ENCODE peak calls at places on chromosomes 6 and 20, in five cellular contexts. O is HepG2, Q is IMR-90, I is K562, Y is H1. Z is an unnamed sample.

GRCh38 chr6:41878246-41878645 is 16.9 kb downstream of the USP49 start:
- DNase-seq in O (no peak), Q (peak; percentile 68), I (no peak), Y (no peak), Z (no peak)

GRCh38 chr6:31042801-31043200 is 32.5 kb downstream of the MUC22 start:
- DNase-seq in O (peak; percentile 56), Q (peak; percentile 50), I (peak; percentile 54), Y (peak; percentile 60), Z (peak; percentile 71)

GRCh38 chr20:4018015-4018748 is 2.8 kb upstream of the RNF24 start:
- DNase-seq in O (no peak), Q (no peak), I (no peak), Y (no peak), Z (no peak)

GRCh38 chr6:75813476-75814250 is 64.6 kb downstream of the MYO6 start:
- DNase-seq in O (no peak), Q (no peak), I (no peak), Y (no peak), Z (no peak)

GRCh38 chr20:34922654-34923381 is 32.8 kb downstream of the GSS start:
- DNase-seq in O (peak; percentile 73), Q (peak; percentile 83), I (no peak), Y (no peak), Z (peak; percentile 61)

GRCh38 chr6:21180800-21181337 is 412.7 kb upstream of the SOX4 start:
- DNase-seq in O (no peak), Q (no peak), I (no peak), Y (no peak), Z (no peak)

GRCh38 chr20:1711826-1712601 is 54.4 kb upstream of the SIRPG start:
- DNase-seq in O (no peak), Q (no peak), I (no peak), Y (no peak), Z (no peak)

GRCh38 chr6:128422200-128422599 is 98.2 kb downstream of the PTPRK start:
- DNase-seq in O (peak; percentile 77), Q (no peak), I (no peak), Y (no peak), Z (no peak)

GRCh38 chr20:45924391-45925261 is 9.9 kb upstream of the PCIF1 start:
- DNase-seq in O (peak; percentile 66), Q (peak; percentile 61), I (no peak), Y (no peak), Z (no peak)

GRCh38 chr6:31441368-31442267 is 38.2 kb downstream of the MICA start:
- DNase-seq in O (peak; percentile 60), Q (peak; percentile 34), I (peak; percentile 81), Y (peak; percentile 94), Z (peak; percentile 77)

GRCh38 chr6:125842091-125842626 is 51.4 kb downstream of the NCOA7 start:
- DNase-seq in O (no peak), Q (no peak), I (no peak), Y (no peak), Z (no peak)

GRCh38 chr20:58869662-58870227 is 17.2 kb downstream of the GNAS start:
- DNase-seq in O (no peak), Q (no peak), I (no peak), Y (no peak), Z (no peak)

GRCh38 chr6:126716012-126716411 is 376.1 kb downstream of the CENPW start:
- DNase-seq in O (no peak), Q (peak; percentile 26), I (no peak), Y (no peak), Z (no peak)

GRCh38 chr20:9214676-9215075 is 145.8 kb downstream of the PLCB4 start:
- DNase-seq in O (no peak), Q (peak; percentile 95), I (no peak), Y (no peak), Z (no peak)

DNA sequence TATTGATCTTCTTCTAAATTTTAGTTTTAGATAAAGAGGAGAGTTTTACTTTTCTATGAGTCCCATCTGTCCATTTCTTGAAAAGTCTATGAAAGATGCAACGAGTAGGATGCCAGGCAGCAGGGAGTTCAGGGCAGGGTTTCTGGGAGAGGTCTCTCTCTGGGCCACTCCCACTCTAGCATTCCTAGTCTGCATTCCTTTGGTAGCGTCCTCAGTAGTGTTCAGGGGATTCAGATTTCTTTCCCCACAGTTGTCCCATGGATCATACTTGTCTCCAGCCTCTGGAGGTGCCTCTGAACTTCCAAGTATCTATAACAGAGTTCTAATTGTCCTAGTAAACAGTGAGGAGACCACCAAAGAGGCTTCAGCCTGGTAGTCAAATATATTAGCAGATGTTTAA is 225.3 kb downstream of the RIMS1 start:
- DNase-seq in O (no peak), Q (no peak), I (no peak), Y (no peak), Z (no peak)
- H3K4me2 ChIP-seq in O (no peak overlapping the region), Q (no peak overlapping the region), I (no peak overlapping the region), Y (no peak overlapping the region), Z (no peak overlapping the region)

DNA sequence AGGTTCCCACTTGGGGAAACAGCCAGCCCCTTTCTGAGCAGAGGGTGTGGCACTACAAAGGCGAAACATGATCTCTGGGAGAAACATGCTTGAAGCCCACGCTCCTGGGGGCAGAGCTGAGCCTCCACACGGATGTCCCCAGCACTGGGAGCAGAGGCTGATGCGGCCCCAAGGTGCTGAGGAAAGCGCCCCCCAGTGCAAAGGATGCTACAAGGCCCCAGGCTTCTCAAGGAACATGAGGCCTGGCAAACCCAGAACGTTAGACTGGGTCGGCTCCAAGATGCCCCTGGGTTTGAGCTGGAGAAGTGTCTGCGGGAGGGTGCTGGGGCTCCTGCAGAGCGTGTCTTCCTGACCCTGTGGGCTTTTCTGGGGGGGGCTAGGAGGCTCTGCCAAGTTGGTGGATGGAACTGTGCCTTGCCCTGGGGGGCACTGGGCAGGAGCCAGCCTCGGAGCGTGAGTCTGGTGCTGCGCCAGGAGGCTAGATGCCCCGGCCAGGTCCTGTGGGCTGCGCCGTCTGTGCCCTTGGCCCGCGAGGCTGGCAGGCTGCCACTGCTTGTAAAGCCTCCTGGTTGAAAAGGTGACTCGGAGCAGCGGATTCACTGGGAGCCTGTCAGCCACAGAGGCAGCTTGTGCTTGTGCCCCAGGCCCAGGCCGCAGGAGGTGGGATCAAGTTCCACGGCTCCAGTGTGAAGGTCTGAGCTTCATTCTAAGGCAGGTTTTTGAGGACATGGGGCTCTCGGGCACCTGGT is 8.1 kb downstream of the SYNJ2 start:
- DNase-seq in O (no peak), Q (peak; percentile 65), I (peak; percentile 50), Y (no peak), Z (peak; percentile 50)
- TF ChIP-seq CTCF in O (peak; percentile 13), Q (peak; percentile 17), I (peak; percentile 13), Y (no peak), Z (no peak)

GRCh38 chr6:134510121-134510520 is 192.2 kb upstream of the SGK1 start:
- DNase-seq in O (no peak), Q (peak; percentile 85), I (no peak), Y (no peak), Z (no peak)
- TF ChIP-seq MAFK in O (no peak), Q (no peak), I (no peak), Y (no peak), Z (no peak)

DNA sequence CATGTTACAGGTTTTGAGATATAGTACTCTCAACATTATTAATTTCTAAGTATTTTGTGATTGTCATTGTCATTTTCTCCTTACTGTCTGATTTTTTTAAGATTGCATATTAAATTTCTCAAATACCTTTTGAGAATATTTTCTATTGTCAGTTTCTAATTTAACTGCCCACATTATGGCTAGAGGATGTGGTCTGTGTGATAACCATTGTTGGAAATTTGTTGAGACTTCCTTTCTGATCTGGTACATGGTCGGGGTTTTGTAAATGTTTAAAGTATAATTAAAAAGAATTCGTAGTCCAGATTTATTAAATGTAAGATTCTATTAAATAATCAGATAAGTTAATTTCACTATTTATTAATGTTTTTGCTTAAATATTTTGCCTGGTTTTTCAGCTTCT is 60.1 kb downstream of the SLX4IP start:
- DNase-seq in O (no peak), Q (no peak), I (no peak), Y (no peak), Z (no peak)
- H3K4me2 ChIP-seq in O (no peak overlapping the region), Q (no peak overlapping the region), I (no peak overlapping the region), Y (no peak overlapping the region), Z (no peak overlapping the region)

GRCh38 chr6:118223316-118223715 is 316.3 kb downstream of the SLC35F1 start:
- DNase-seq in O (no peak), Q (no peak), I (no peak), Y (no peak), Z (no peak)

DNA sequence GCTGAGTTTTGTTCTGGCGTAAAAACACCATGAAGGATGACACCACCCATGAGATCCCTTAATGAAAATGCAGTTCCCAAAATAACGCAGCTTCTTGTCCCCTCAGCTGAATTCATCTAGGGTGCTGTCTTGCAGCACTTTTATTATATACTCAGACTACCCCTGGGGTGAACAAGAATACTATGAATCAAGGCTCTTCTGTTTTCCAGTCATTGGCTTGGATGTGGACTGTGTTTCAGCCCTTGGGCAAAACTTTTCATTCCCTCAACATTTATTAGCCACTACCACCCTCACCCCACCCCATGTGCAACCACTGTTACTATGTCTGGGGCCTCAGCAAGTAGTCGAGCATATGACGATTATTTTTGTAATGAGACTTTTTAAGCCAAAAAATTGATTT is 319.2 kb upstream of the PLN start:
- DNase-seq in O (no peak), Q (no peak), I (no peak), Y (no peak), Z (no peak)
- TF ChIP-seq CTCF in O (no peak), Q (no peak), I (no peak), Y (no peak), Z (no peak)

DNA sequence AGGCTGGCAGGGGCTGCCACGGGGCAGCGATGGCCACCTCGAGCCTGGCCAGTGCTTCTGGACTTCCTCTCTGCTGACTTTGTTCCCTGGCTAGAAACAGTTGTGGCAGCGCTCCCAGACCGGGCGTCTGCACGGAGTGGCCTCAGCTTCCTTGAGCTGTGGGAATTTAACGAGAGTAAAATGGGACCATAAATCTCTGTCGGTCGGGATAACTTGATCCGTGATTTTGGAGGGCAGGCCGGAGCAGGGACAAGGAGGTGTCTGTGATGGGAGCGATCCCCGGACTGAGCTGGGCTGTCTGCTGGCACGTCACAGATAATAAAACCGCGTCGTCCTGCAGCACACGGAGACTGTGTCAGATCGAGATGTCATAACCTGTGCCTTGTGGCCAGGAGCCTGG is 6.3 kb upstream of the RBBP8NL start:
- DNase-seq in O (no peak), Q (no peak), I (no peak), Y (no peak), Z (no peak)
- TF ChIP-seq MAFK in O (no peak), Q (no peak), I (no peak), Y (no peak), Z (no peak)

GRCh38 chr6:116580198-116580597 is 8.9 kb downstream of the RWDD1 start:
- DNase-seq in O (no peak), Q (peak; percentile 74), I (no peak), Y (no peak), Z (no peak)
- H3K4me2 ChIP-seq in O (no peak overlapping the region), Q (peak overlapping the region; percentile 69), I (no peak overlapping the region), Y (no peak overlapping the region), Z (no peak overlapping the region)

DNA sequence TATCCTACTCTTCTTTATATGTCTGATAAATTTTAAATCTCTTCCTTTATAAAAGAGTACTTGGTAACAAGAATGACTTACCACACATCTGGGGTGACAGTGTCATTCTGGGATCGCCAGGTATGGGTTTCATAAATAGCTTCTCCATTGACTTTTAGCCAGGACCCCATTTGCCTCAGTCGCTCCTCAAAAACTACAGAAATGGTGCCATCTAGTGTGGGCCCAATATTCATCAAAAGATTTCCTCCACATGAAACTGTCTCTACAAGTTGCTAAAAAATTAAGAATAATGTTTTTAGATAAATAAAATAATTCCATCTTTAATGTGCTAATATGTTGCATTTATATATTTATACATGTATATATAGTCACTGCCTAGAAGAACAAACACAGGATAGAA is 9.7 kb downstream of the FUCA2 start:
- DNase-seq in O (no peak), Q (no peak), I (no peak), Y (no peak), Z (no peak)
- TF ChIP-seq CTCF in O (peak; percentile 5), Q (no peak), I (no peak), Y (no peak), Z (no peak)

GRCh38 chr6:39599996-39600395 is 125.2 kb downstream of the KIF6 start:
- DNase-seq in O (no peak), Q (no peak), I (no peak), Y (no peak), Z (no peak)
- TF ChIP-seq MAFK in O (no peak), Q (no peak), I (no peak), Y (no peak), Z (no peak)

Z was measured in A549.